ENCODE peak calls at places on chromosome 18, in five cellular contexts. M is ELF-1, G is NCI-H1694 treated with DMSO at 0.1 percent for 48 hours, A is GM04504, P is lower leg skin. Z is an unnamed sample.

GRCh38 chr18:48833701-48834394 is 116.9 kb downstream of the SMAD7 start:
- DNase-seq in M (peak), G (no peak), A (peak), P (no peak), Z (no peak)

GRCh38 chr18:70308555-70309294 is 19.9 kb downstream of the SOCS6 start:
- DNase-seq in M (no peak), G (no peak), A (no peak), P (no peak), Z (no peak)

GRCh38 chr18:67278984-67279383 is 237.5 kb downstream of the DSEL start:
- DNase-seq in M (no peak), G (no peak), A (no peak), P (no peak), Z (no peak)

GRCh38 chr18:32698148-32698547 is 74.7 kb downstream of the KLHL14 start:
- DNase-seq in M (no peak), G (no peak), A (no peak), P (no peak), Z (no peak)

GRCh38 chr18:8366656-8367055 is 242.6 kb upstream of the RAB12 start:
- DNase-seq in M (peak), G (no peak), A (no peak), P (no peak), Z (no peak)

GRCh38 chr18:31965331-31965970 is 22.5 kb upstream of the TRAPPC8 start:
- DNase-seq in M (no peak), G (no peak), A (no peak), P (no peak), Z (no peak)

GRCh38 chr18:21597616-21598015 is 2.9 kb downstream of the ESCO1 start:
- DNase-seq in M (no peak), G (no peak), A (no peak), P (no peak), Z (no peak)

GRCh38 chr18:23933407-23933806 is 81.1 kb upstream of the TTC39C start:
- DNase-seq in M (no peak), G (no peak), A (no peak), P (no peak), Z (no peak)

GRCh38 chr18:12307871-12308385 is at the start of gene TUBB6:
- DNase-seq in M (peak), G (no peak), A (peak), P (peak), Z (peak)

GRCh38 chr18:6566338-6566911 is 151.7 kb upstream of the L3MBTL4 start:
- DNase-seq in M (peak), G (no peak), A (no peak), P (no peak), Z (no peak)

Z was measured in lung.